ENCODE peak calls at places on chromosomes 2 and 18, in five cellular contexts. One of them, this sample, is unnamed.

GRCh38 chr2:70960833-70961647 is 17.4 kb upstream of the ANKRD53 start:
- DNase-seq in iPS-NIHi11: peak
- DNase-seq in brain microvascular endothelial cell: no peak
- DNase-seq in IMR-90: no peak
- DNase-seq in GM23248: no peak
- DNase-seq in this sample: no peak

GRCh38 chr2:171383141-171383540 is 50.6 kb downstream of the METTL8 start:
- DNase-seq in GM23248: no peak
- DNase-seq in IMR-90: peak
- DNase-seq in iPS-NIHi11: no peak
- DNase-seq in brain microvascular endothelial cell: no peak
- DNase-seq in this sample: no peak

GRCh38 chr2:40716879-40717278 is 265.0 kb upstream of the SLC8A1 start:
- DNase-seq in IMR-90: peak
- DNase-seq in brain microvascular endothelial cell: peak
- DNase-seq in iPS-NIHi11: no peak
- DNase-seq in GM23248: peak
- DNase-seq in this sample: peak

GRCh38 chr2:25585189-25585588 is 88.2 kb downstream of the DTNB start:
- DNase-seq in GM23248: no peak
- DNase-seq in iPS-NIHi11: no peak
- DNase-seq in IMR-90: no peak
- DNase-seq in brain microvascular endothelial cell: no peak
- DNase-seq in this sample: no peak

GRCh38 chr2:143128681-143129580 is at the start of gene ARHGAP15:
- DNase-seq in brain microvascular endothelial cell: no peak
- DNase-seq in iPS-NIHi11: no peak
- DNase-seq in IMR-90: no peak
- DNase-seq in GM23248: no peak
- DNase-seq in this sample: no peak

GRCh38 chr2:112869258-112869842 is 32.8 kb upstream of the IL1B start:
- DNase-seq in iPS-NIHi11: peak
- DNase-seq in IMR-90: peak
- DNase-seq in GM23248: peak
- DNase-seq in brain microvascular endothelial cell: no peak
- DNase-seq in this sample: peak

GRCh38 chr2:100106460-100106859 is 35.9 kb downstream of the AFF3 start:
- DNase-seq in IMR-90: peak
- DNase-seq in iPS-NIHi11: peak
- DNase-seq in GM23248: no peak
- DNase-seq in brain microvascular endothelial cell: no peak
- DNase-seq in this sample: no peak

GRCh38 chr18:44130365-44130942 is 550.2 kb upstream of the SETBP1 start:
- DNase-seq in iPS-NIHi11: peak
- DNase-seq in GM23248: peak
- DNase-seq in IMR-90: peak
- DNase-seq in brain microvascular endothelial cell: peak
- DNase-seq in this sample: peak

GRCh38 chr2:164054651-164055050 is 318.8 kb upstream of the FIGN start:
- DNase-seq in brain microvascular endothelial cell: no peak
- DNase-seq in GM23248: no peak
- DNase-seq in iPS-NIHi11: no peak
- DNase-seq in IMR-90: no peak
- DNase-seq in this sample: no peak